ENCODE peak calls at places on chromosomes 4 and X, in five cellular contexts. A is WERI-Rb-1, Y is HepG2, T is activated T-cell treated with anti-CD3 and anti-CD28 coated beads for 48 hours, X is RKO. J is an unnamed sample.

GRCh38 chr4:151553874-151554273 is 144.9 kb downstream of the FHIP1A start:
- DNase-seq in A (no peak), Y (no peak), T (no peak), X (no peak), J (no peak)

GRCh38 chr4:10032625-10033024 is 11.3 kb upstream of the SLC2A9 start:
- DNase-seq in A (no peak), Y (peak; percentile 73), T (no peak), X (peak; percentile 62), J (peak; percentile 3)

GRCh38 chr4:54073481-54073880 is 9.1 kb upstream of the CHIC2 start:
- DNase-seq in A (no peak), Y (no peak), T (no peak), X (no peak), J (no peak)

GRCh38 chr4:151940290-151940689 is 179.5 kb upstream of the GATB start:
- DNase-seq in A (no peak), Y (no peak), T (no peak), X (no peak), J (no peak)

GRCh38 chr4:105894570-105895323 is 524 bp upstream of the NPNT start:
- DNase-seq in A (peak; percentile 78), Y (no peak), T (no peak), X (no peak), J (peak; percentile 58)

GRCh38 chr4:86497131-86497530 is 97.0 kb upstream of the PTPN13 start:
- DNase-seq in A (no peak), Y (no peak), T (no peak), X (no peak), J (no peak)

GRCh38 chr4:137659431-137659830 is 127.1 kb upstream of the PCDH18 start:
- DNase-seq in A (no peak), Y (no peak), T (no peak), X (no peak), J (no peak)

GRCh38 chr4:169384741-169385140 is 114.0 kb upstream of the SH3RF1 start:
- DNase-seq in A (no peak), Y (no peak), T (no peak), X (no peak), J (no peak)

GRCh38 chrX:101617211-101618191 is at the start of gene ARMCX6:
- DNase-seq in A (peak; percentile 74), Y (peak; percentile 50), T (peak; percentile 60), X (peak; percentile 83), J (peak; percentile 71)

GRCh38 chr4:87359258-87359657 is 31.7 kb downstream of the HSD17B11 start:
- DNase-seq in A (no peak), Y (no peak), T (no peak), X (no peak), J (no peak)

GRCh38 chr4:6548201-6548881 is 26.6 kb upstream of the MAN2B2 start:
- DNase-seq in A (peak; percentile 80), Y (peak; percentile 22), T (no peak), X (peak; percentile 53), J (peak; percentile 75)

GRCh38 chrX:110338850-110339373 is 19.7 kb upstream of the RTL9 start:
- DNase-seq in A (no peak), Y (no peak), T (no peak), X (no peak), J (no peak)

GRCh38 chrX:68059469-68059868 is 373.8 kb downstream of the OPHN1 start:
- DNase-seq in A (no peak), Y (no peak), T (no peak), X (no peak), J (no peak)

GRCh38 chr4:17030543-17030942 is 132.1 kb upstream of the LDB2 start:
- DNase-seq in A (no peak), Y (no peak), T (no peak), X (peak; percentile 52), J (no peak)

GRCh38 chr4:13529130-13529919 is 15.0 kb downstream of the NKX3-2 start:
- DNase-seq in A (no peak), Y (no peak), T (no peak), X (no peak), J (no peak)

GRCh38 chrX:31499120-31499519 is 427.3 kb upstream of the FTHL17 start:
- DNase-seq in A (no peak), Y (no peak), T (no peak), X (no peak), J (no peak)

GRCh38 chr4:158128540-158128939 is 44.3 kb downstream of the GASK1B start:
- DNase-seq in A (no peak), Y (no peak), T (no peak), X (no peak), J (no peak)

GRCh38 chr4:87239821-87240220 is 19.4 kb upstream of the KLHL8 start:
- DNase-seq in A (no peak), Y (no peak), T (no peak), X (no peak), J (no peak)

GRCh38 chr4:147928400-147928799 is 196.5 kb downstream of the ARHGAP10 start:
- DNase-seq in A (no peak), Y (no peak), T (no peak), X (no peak), J (no peak)

GRCh38 chr4:43339435-43339834 is 446.9 kb downstream of the GRXCR1 start:
- DNase-seq in A (no peak), Y (no peak), T (no peak), X (no peak), J (no peak)

GRCh38 chr4:40992472-40993298 is 221.7 kb downstream of the APBB2 start:
- DNase-seq in A (no peak), Y (no peak), T (no peak), X (peak; percentile 86), J (no peak)

GRCh38 chr4:82688091-82688815 is 110.3 kb downstream of the SCD5 start:
- DNase-seq in A (no peak), Y (no peak), T (no peak), X (no peak), J (no peak)

GRCh38 chrX:40513012-40513411 is 67.8 kb upstream of the ATP6AP2 start:
- DNase-seq in A (no peak), Y (peak; percentile 84), T (no peak), X (no peak), J (no peak)

GRCh38 chrX:40099046-40099968 is 1.5 kb upstream of the BCOR start:
- DNase-seq in A (peak; percentile 87), Y (no peak), T (no peak), X (peak; percentile 57), J (peak; percentile 79)

GRCh38 chr4:8427761-8428287 is 12.7 kb downstream of the ACOX3 start:
- DNase-seq in A (no peak), Y (peak; percentile 76), T (no peak), X (peak; percentile 47), J (no peak)

GRCh38 chrX:131083510-131084142 is 25.5 kb downstream of the ARHGAP36 start:
- DNase-seq in A (no peak), Y (peak; percentile 2), T (no peak), X (no peak), J (no peak)

GRCh38 chrX:154374361-154375155 is at the start of gene FLNA:
- DNase-seq in A (peak; percentile 80), Y (no peak), T (peak; percentile 41), X (no peak), J (peak; percentile 56)

GRCh38 chrX:107448625-107449468 is 605 bp upstream of the FRMPD3 start:
- DNase-seq in A (peak; percentile 44), Y (no peak), T (no peak), X (no peak), J (peak; percentile 81)

GRCh38 chrX:152958047-152958446 is 35.9 kb downstream of the PNMA5 start:
- DNase-seq in A (no peak), Y (no peak), T (no peak), X (no peak), J (no peak)

GRCh38 chr4:151517896-151518295 is 108.9 kb downstream of the FHIP1A start:
- DNase-seq in A (no peak), Y (no peak), T (no peak), X (no peak), J (no peak)

GRCh38 chr4:681736-682451 is 7.1 kb downstream of the SLC49A3 start:
- DNase-seq in A (no peak), Y (peak; percentile 62), T (no peak), X (no peak), J (peak; percentile 70)

GRCh38 chrX:49876750-49877149 is 2.5 kb upstream of the USP27X start:
- DNase-seq in A (no peak), Y (peak; percentile 55), T (no peak), X (peak; percentile 47), J (no peak)

GRCh38 chrX:69503835-69504625 is at the start of gene NALF2:
- DNase-seq in A (peak; percentile 78), Y (peak; percentile 59), T (peak; percentile 25), X (no peak), J (peak; percentile 84)

GRCh38 chr4:147984065-147984777 is 252.3 kb downstream of the ARHGAP10 start:
- DNase-seq in A (peak; percentile 75), Y (peak; percentile 38), T (no peak), X (peak; percentile 37), J (peak; percentile 83)

GRCh38 chr4:60042941-60043340 is 1157.2 kb upstream of the ADGRL3 start:
- DNase-seq in A (no peak), Y (no peak), T (no peak), X (peak; percentile 55), J (no peak)

GRCh38 chrX:37830371-37830770 is 17.0 kb downstream of the DYNLT3 start:
- DNase-seq in A (no peak), Y (no peak), T (no peak), X (no peak), J (no peak)

GRCh38 chr4:95360256-95360903 is 188.4 kb downstream of the UNC5C start:
- DNase-seq in A (no peak), Y (no peak), T (no peak), X (no peak), J (no peak)

J was measured in H9.